ENCODE peak calls at places on chromosomes 7 and 10, in five cellular contexts. F is Peyer's patch, I is neuronal stem cell, L is substantia nigra, B is psoas muscle. Z is an unnamed sample.
A peak's percentile ranks its signal among the peaks of the same experiment; 100 is the strongest.

GRCh38 chr7:76149847-76150691 is 51.6 kb upstream of the SRRM3 start:
- DNase-seq in F (no peak), I (no peak), L (peak; percentile 20), B (no peak), Z (no peak)

GRCh38 chr10:36172054-36172531 is 530.0 kb upstream of the FZD8 start:
- DNase-seq in F (no peak), I (no peak), L (no peak), B (no peak), Z (no peak)

GRCh38 chr7:12066561-12066960 is 144.5 kb upstream of the TMEM106B start:
- DNase-seq in F (no peak), I (no peak), L (no peak), B (no peak), Z (no peak)

GRCh38 chr7:55214707-55215106 is 150.4 kb upstream of the LANCL2 start:
- DNase-seq in F (peak; percentile 12), I (no peak), L (no peak), B (no peak), Z (no peak)

GRCh38 chr10:132408367-132408781 is 11.4 kb downstream of the PWWP2B start:
- DNase-seq in F (no peak), I (no peak), L (no peak), B (no peak), Z (peak; percentile 65)

GRCh38 chr10:77856566-77856965 is 70.0 kb downstream of the DLG5 start:
- DNase-seq in F (no peak), I (no peak), L (no peak), B (no peak), Z (no peak)

GRCh38 chr10:77505431-77506334 is 131.9 kb downstream of the KCNMA1 start:
- DNase-seq in F (no peak), I (no peak), L (no peak), B (no peak), Z (no peak)

GRCh38 chr7:3439333-3440030 is 138.4 kb downstream of the SDK1 start:
- DNase-seq in F (no peak), I (no peak), L (no peak), B (no peak), Z (no peak)

GRCh38 chr10:119818889-119819270 is 53.8 kb downstream of the MCMBP start:
- DNase-seq in F (no peak), I (peak; percentile 62), L (no peak), B (no peak), Z (no peak)

GRCh38 chr7:121366852-121367431 is 29.2 kb downstream of the FAM3C start:
- DNase-seq in F (no peak), I (peak; percentile 6), L (no peak), B (no peak), Z (no peak)

GRCh38 chr7:110645060-110645459 is 445.9 kb upstream of the LRRN3 start:
- DNase-seq in F (no peak), I (no peak), L (no peak), B (no peak), Z (no peak)

GRCh38 chr7:134826105-134826504 is 46.7 kb downstream of the CALD1 start:
- DNase-seq in F (no peak), I (no peak), L (no peak), B (no peak), Z (no peak)

GRCh38 chr10:9268176-9268575 is 1213.7 kb downstream of the GATA3 start:
- DNase-seq in F (no peak), I (no peak), L (no peak), B (no peak), Z (no peak)

GRCh38 chr10:84600947-84601346 is 272.6 kb downstream of the CCSER2 start:
- DNase-seq in F (no peak), I (no peak), L (no peak), B (no peak), Z (no peak)

GRCh38 chr10:92123031-92123450 is 167.8 kb downstream of the CPEB3 start:
- DNase-seq in F (no peak), I (no peak), L (no peak), B (no peak), Z (no peak)

GRCh38 chr10:61866700-61867368 is 34.7 kb upstream of the ARID5B start:
- DNase-seq in F (no peak), I (no peak), L (no peak), B (no peak), Z (no peak)

GRCh38 chr7:16634292-16634738 is 11.2 kb downstream of the ANKMY2 start:
- DNase-seq in F (no peak), I (no peak), L (no peak), B (peak; percentile 23), Z (peak; percentile 20)

GRCh38 chr10:102246261-102246660 is 929 bp downstream of the GBF1 start:
- DNase-seq in F (no peak), I (no peak), L (no peak), B (no peak), Z (no peak)

GRCh38 chr7:67137464-67137863 is 140.8 kb downstream of the TYW1 start:
- DNase-seq in F (no peak), I (no peak), L (no peak), B (no peak), Z (no peak)
- H3K27ac ChIP-seq in F (no peak overlapping the region), I (no peak overlapping the region), L (no peak overlapping the region), B (no peak overlapping the region), Z (no peak overlapping the region)

GRCh38 chr10:30026080-30026479 is 33.3 kb downstream of the JCAD start:
- DNase-seq in F (no peak), I (no peak), L (no peak), B (no peak), Z (no peak)
- H3K27ac ChIP-seq in F (no peak overlapping the region), I (no peak overlapping the region), L (no peak overlapping the region), B (no peak overlapping the region), Z (no peak overlapping the region)

GRCh38 chr7:130957140-130957513 is 223.1 kb upstream of the KLF14 start:
- DNase-seq in F (peak; percentile 59), I (no peak), L (no peak), B (no peak), Z (no peak)
- H3K27ac ChIP-seq in F (peak overlapping the region; percentile 19), I (no peak overlapping the region), L (no peak overlapping the region), B (no peak overlapping the region), Z (peak overlapping the region; percentile 48)

GRCh38 chr7:114652041-114652440 is 237.4 kb downstream of the FOXP2 start:
- DNase-seq in F (no peak), I (no peak), L (no peak), B (no peak), Z (no peak)

GRCh38 chr7:114649689-114650088 is 235.1 kb downstream of the FOXP2 start:
- DNase-seq in F (no peak), I (no peak), L (no peak), B (no peak), Z (no peak)

GRCh38 chr7:114656471-114656870 is 241.9 kb downstream of the FOXP2 start:
- DNase-seq in F (no peak), I (no peak), L (no peak), B (no peak), Z (no peak)

GRCh38 chr7:114650491-114650890 is 235.9 kb downstream of the FOXP2 start:
- DNase-seq in F (no peak), I (no peak), L (no peak), B (no peak), Z (no peak)

GRCh38 chr7:114653391-114654088 is 238.9 kb downstream of the FOXP2 start:
- DNase-seq in F (no peak), I (no peak), L (no peak), B (no peak), Z (no peak)
- H3K27ac ChIP-seq in F (no peak overlapping the region), I (no peak overlapping the region), L (no peak overlapping the region), B (no peak overlapping the region), Z (peak overlapping the region; percentile 5)

DNA sequence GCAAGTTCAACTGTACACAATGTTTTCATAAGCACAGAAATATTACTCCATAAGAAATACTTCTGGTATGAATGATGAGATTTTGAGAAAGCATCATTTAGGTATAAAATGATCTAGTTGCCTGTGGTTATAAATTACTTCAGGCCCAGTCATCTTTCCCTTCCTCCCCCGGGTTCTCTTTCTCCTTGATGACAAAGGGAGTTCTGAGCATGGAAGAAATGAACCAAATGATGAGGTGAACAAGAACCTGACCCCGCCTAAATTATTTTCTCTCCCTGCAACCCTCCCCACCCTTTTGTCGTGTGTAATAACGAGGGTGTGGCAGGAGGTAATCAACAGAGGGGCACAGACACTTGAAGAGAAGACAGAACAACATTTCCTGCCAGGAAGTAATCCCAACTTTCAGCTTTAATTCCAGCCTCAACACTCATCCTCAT is 319.6 kb upstream of the SP8 start:
- DNase-seq in F (no peak), I (no peak), L (no peak), B (no peak), Z (no peak)
- H3K27ac ChIP-seq in F (no peak overlapping the region), I (no peak overlapping the region), L (no peak overlapping the region), B (no peak overlapping the region), Z (peak overlapping the region; percentile 16)

DNA sequence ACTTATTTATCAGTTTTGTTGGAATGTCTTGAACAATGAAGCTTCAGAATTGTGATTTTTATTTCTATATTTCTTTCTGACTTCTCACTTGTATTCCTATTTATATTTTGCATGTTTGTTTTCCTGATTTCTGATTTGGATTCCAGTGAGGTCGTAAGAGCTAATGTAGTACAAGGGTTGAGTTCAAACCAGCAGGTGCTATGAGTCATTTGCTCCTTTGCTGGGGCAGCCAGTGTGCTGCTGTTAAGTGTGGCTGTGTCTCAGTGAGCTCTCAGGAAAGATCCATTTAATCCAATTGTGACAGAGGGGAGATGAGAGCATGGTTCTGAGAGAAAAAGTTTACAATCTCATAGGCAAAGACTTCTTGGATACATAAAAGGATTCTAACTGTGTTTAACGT is 48.6 kb downstream of the MCU start:
- DNase-seq in F (no peak), I (no peak), L (no peak), B (peak; percentile 27), Z (peak; percentile 24)
- H3K27ac ChIP-seq in F (no peak overlapping the region), I (no peak overlapping the region), L (no peak overlapping the region), B (peak overlapping the region; percentile 82), Z (peak overlapping the region; percentile 0)

Z was measured in transverse colon.